ENCODE peak calls at places on chromosome 12, in four cellular contexts. O, K, U and N are unnamed samples.

GRCh38 chr12:49342914-49343731 is 3.6 kb upstream of the DNAJC22 start:
- DNase-seq in O (peak; percentile 57), K (no peak), U (peak; percentile 47), N (no peak)

GRCh38 chr12:118188690-118189371 is 52.9 kb downstream of the PEBP1 start:
- DNase-seq in O (no peak), K (no peak), U (no peak), N (peak; percentile 60)

GRCh38 chr12:97148941-97149559 is 242.0 kb downstream of the NEDD1 start:
- DNase-seq in O (peak; percentile 84), K (peak; percentile 88), U (peak; percentile 78), N (peak; percentile 4)

GRCh38 chr12:29270001-29270400 is 111.0 kb downstream of the ERGIC2 start:
- DNase-seq in O (no peak), K (no peak), U (no peak), N (no peak)

GRCh38 chr12:106978035-106978800 is 8.7 kb downstream of the MTERF2 start:
- DNase-seq in O (no peak), K (no peak), U (no peak), N (no peak)

GRCh38 chr12:86827409-86827808 is 571.2 kb upstream of the MGAT4C start:
- DNase-seq in O (no peak), K (no peak), U (no peak), N (no peak)

GRCh38 chr12:4443616-4444015 is 2.0 kb downstream of the FGF6 start:
- DNase-seq in O (peak; percentile 29), K (peak; percentile 36), U (no peak), N (no peak)

GRCh38 chr12:116164263-116164817 is 113.2 kb downstream of the MED13L start:
- DNase-seq in O (no peak), K (no peak), U (peak; percentile 38), N (peak; percentile 11)

GRCh38 chr12:94070520-94070919 is 77.9 kb upstream of the PLXNC1 start:
- DNase-seq in O (no peak), K (no peak), U (no peak), N (no peak)

GRCh38 chr12:67459578-67459977 is 189.0 kb upstream of the DYRK2 start:
- DNase-seq in O (no peak), K (no peak), U (no peak), N (no peak)

GRCh38 chr12:67459173-67459572 is 189.4 kb upstream of the DYRK2 start:
- DNase-seq in O (no peak), K (no peak), U (no peak), N (no peak)

GRCh38 chr12:67456281-67456918 is 187.2 kb downstream of the CAND1 start:
- DNase-seq in O (no peak), K (no peak), U (no peak), N (peak; percentile 77)

GRCh38 chr12:67457136-67457535 is 188.0 kb downstream of the CAND1 start:
- DNase-seq in O (no peak), K (no peak), U (no peak), N (no peak)

GRCh38 chr12:67457799-67458680 is 188.9 kb downstream of the CAND1 start:
- DNase-seq in O (no peak), K (no peak), U (peak; percentile 23), N (no peak)
- H3K4me1 ChIP-seq in O (no peaks in the 10 kb centered on the region), K (no peaks in the 10 kb centered on the region), U (no peaks in the 10 kb centered on the region), N (no peaks in the 10 kb centered on the region)

GRCh38 chr12:78878447-78878846 is 13.9 kb downstream of the SYT1 start:
- DNase-seq in O (no peak), K (no peak), U (no peak), N (no peak)

GRCh38 chr12:78885466-78885865 is 20.9 kb downstream of the SYT1 start:
- DNase-seq in O (peak; percentile 51), K (no peak), U (peak; percentile 41), N (no peak)

GRCh38 chr12:78878866-78879265 is 14.3 kb downstream of the SYT1 start:
- DNase-seq in O (no peak), K (no peak), U (no peak), N (no peak)

GRCh38 chr12:78880078-78880477 is 15.5 kb downstream of the SYT1 start:
- DNase-seq in O (no peak), K (no peak), U (peak; percentile 80), N (peak; percentile 1)
- H4K5ac ChIP-seq in O (no peak overlapping the region), K (no peak overlapping the region), U (no peak overlapping the region), N (no peak overlapping the region)

GRCh38 chr12:6937481-6938352 is 5.9 kb upstream of the RNU7-1 start:
- DNase-seq in O (peak; percentile 97), K (peak; percentile 93), U (peak; percentile 99), N (peak; percentile 92)

GRCh38 chr12:6936642-6937480 is 6.8 kb upstream of the RNU7-1 start:
- DNase-seq in O (peak; percentile 85), K (peak; percentile 71), U (peak; percentile 64), N (no peak)

GRCh38 chr12:6935551-6936377 is 7.9 kb upstream of the RNU7-1 start:
- DNase-seq in O (no peak), K (no peak), U (no peak), N (no peak)

GRCh38 chr12:6935221-6935550 is 7.4 kb downstream of the ATN1 start:
- DNase-seq in O (no peak), K (no peak), U (no peak), N (no peak)

GRCh38 chr12:6936378-6936638 is 7.3 kb upstream of the RNU7-1 start:
- DNase-seq in O (no peak), K (no peak), U (no peak), N (no peak)
- H3K23ac ChIP-seq in O (no peak overlapping the region), K (no peak overlapping the region), U (no peak overlapping the region), N (no peak overlapping the region)

GRCh38 chr12:112167728-112168525 is 42.6 kb downstream of the TRAFD1 start:
- DNase-seq in O (no peak), K (no peak), U (no peak), N (no peak)
- H3K4me1 ChIP-seq in O (no peaks in the 10 kb centered on the region), K (no peaks in the 10 kb centered on the region), U (no peaks in the 10 kb centered on the region), N (no peaks in the 10 kb centered on the region)